ENCODE peak calls at places on chromosome 14, in six cellular contexts. One of them, this sample, is unnamed.
A peak's percentile ranks its signal among the peaks of the same experiment; 100 is the strongest.

GRCh38 chr14:91315844-91316267 is 71.4 kb upstream of the GPR68 start:
- DNase-seq in uterus: no peak
- DNase-seq in cardiac muscle cell: no peak
- DNase-seq in colonic mucosa: no peak
- DNase-seq in kidney: no peak
- DNase-seq in left ventricle myocardium inferior: no peak
- DNase-seq in this sample: no peak

GRCh38 chr14:67776653-67777322 is 39.6 kb downstream of the ZFYVE26 start:
- DNase-seq in uterus: no peak
- DNase-seq in cardiac muscle cell: no peak
- DNase-seq in colonic mucosa: no peak
- DNase-seq in kidney: no peak
- DNase-seq in left ventricle myocardium inferior: no peak
- DNase-seq in this sample: no peak

GRCh38 chr14:89041245-89041585 is 216.8 kb downstream of the TTC8 start:
- DNase-seq in uterus: no peak
- DNase-seq in cardiac muscle cell: no peak
- DNase-seq in colonic mucosa: peak; percentile 72
- DNase-seq in kidney: no peak
- DNase-seq in left ventricle myocardium inferior: no peak
- DNase-seq in this sample: no peak

GRCh38 chr14:23051482-23051881 is 5.8 kb downstream of the CDH24 start:
- DNase-seq in uterus: no peak
- DNase-seq in cardiac muscle cell: no peak
- DNase-seq in colonic mucosa: no peak
- DNase-seq in kidney: no peak
- DNase-seq in left ventricle myocardium inferior: no peak
- DNase-seq in this sample: no peak

GRCh38 chr14:86357866-86358265 is 827.9 kb downstream of the FLRT2 start:
- DNase-seq in uterus: no peak
- DNase-seq in cardiac muscle cell: no peak
- DNase-seq in colonic mucosa: no peak
- DNase-seq in kidney: no peak
- DNase-seq in left ventricle myocardium inferior: no peak
- DNase-seq in this sample: no peak

GRCh38 chr14:91508105-91508504 is 2.0 kb downstream of the PPP4R3A start:
- DNase-seq in uterus: no peak
- DNase-seq in cardiac muscle cell: no peak
- DNase-seq in colonic mucosa: no peak
- DNase-seq in kidney: no peak
- DNase-seq in left ventricle myocardium inferior: no peak
- DNase-seq in this sample: no peak

GRCh38 chr14:100406505-100407131 is 83.5 kb downstream of the SLC25A47 start:
- DNase-seq in uterus: no peak
- DNase-seq in cardiac muscle cell: no peak
- DNase-seq in colonic mucosa: peak; percentile 84
- DNase-seq in kidney: no peak
- DNase-seq in left ventricle myocardium inferior: no peak
- DNase-seq in this sample: no peak

GRCh38 chr14:59919582-59920377 is at the start of gene LRRC9:
- DNase-seq in uterus: peak; percentile 18
- DNase-seq in cardiac muscle cell: peak; percentile 47
- DNase-seq in colonic mucosa: peak; percentile 44
- DNase-seq in kidney: peak; percentile 74
- DNase-seq in left ventricle myocardium inferior: peak; percentile 12
- DNase-seq in this sample: peak; percentile 34

GRCh38 chr14:38828183-38828877 is 274.7 kb downstream of the SEC23A start:
- DNase-seq in uterus: no peak
- DNase-seq in cardiac muscle cell: no peak
- DNase-seq in colonic mucosa: no peak
- DNase-seq in kidney: no peak
- DNase-seq in left ventricle myocardium inferior: no peak
- DNase-seq in this sample: no peak

GRCh38 chr14:105153331-105153731 is 15.2 kb downstream of the JAG2 start:
- DNase-seq in uterus: peak; percentile 52
- DNase-seq in cardiac muscle cell: no peak
- DNase-seq in colonic mucosa: no peak
- DNase-seq in kidney: peak; percentile 85
- DNase-seq in left ventricle myocardium inferior: peak; percentile 70
- DNase-seq in this sample: no peak

GRCh38 chr14:82725188-82725587 is 1191.5 kb upstream of the SEL1L start:
- DNase-seq in uterus: no peak
- DNase-seq in cardiac muscle cell: peak; percentile 50
- DNase-seq in colonic mucosa: no peak
- DNase-seq in kidney: no peak
- DNase-seq in left ventricle myocardium inferior: no peak
- DNase-seq in this sample: peak; percentile 46

GRCh38 chr14:82720431-82720830 is 1186.8 kb upstream of the SEL1L start:
- DNase-seq in uterus: no peak
- DNase-seq in cardiac muscle cell: no peak
- DNase-seq in colonic mucosa: no peak
- DNase-seq in kidney: no peak
- DNase-seq in left ventricle myocardium inferior: no peak
- DNase-seq in this sample: no peak

GRCh38 chr14:82720931-82721330 is 1187.3 kb upstream of the SEL1L start:
- DNase-seq in uterus: no peak
- DNase-seq in cardiac muscle cell: peak; percentile 14
- DNase-seq in colonic mucosa: no peak
- DNase-seq in kidney: no peak
- DNase-seq in left ventricle myocardium inferior: no peak
- DNase-seq in this sample: peak; percentile 46

DNA sequence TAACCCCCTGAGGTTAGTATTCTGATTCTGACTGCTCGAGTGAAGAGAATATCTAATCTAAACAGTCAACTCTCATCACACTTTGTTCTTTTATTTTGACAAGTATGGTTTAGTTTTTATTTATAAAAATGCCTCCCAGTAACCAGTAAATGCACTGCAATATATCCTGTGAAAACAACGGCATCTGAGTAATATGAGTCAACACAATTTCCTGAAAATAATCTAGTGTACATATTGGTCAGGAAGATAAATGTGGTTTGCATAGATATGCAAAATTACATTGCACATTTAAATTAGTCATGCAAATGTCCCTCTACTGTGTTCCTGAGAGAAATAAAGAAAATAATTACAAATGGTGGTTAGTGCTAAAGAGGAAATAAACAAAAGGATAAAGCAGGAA is 1190.6 kb upstream of the SEL1L start:
- DNase-seq in uterus: no peak
- DNase-seq in cardiac muscle cell: peak; percentile 36
- DNase-seq in colonic mucosa: no peak
- DNase-seq in kidney: no peak
- DNase-seq in left ventricle myocardium inferior: no peak
- DNase-seq in this sample: no peak
- H3K4me3 ChIP-seq in uterus: no peak overlapping the region
- H3K4me3 ChIP-seq in cardiac muscle cell: no peak overlapping the region
- H3K4me3 ChIP-seq in colonic mucosa: no peak overlapping the region
- H3K4me3 ChIP-seq in kidney: no peak overlapping the region
- H3K4me3 ChIP-seq in left ventricle myocardium inferior: no peak overlapping the region
- H3K4me3 ChIP-seq in this sample: no peak overlapping the region

DNA sequence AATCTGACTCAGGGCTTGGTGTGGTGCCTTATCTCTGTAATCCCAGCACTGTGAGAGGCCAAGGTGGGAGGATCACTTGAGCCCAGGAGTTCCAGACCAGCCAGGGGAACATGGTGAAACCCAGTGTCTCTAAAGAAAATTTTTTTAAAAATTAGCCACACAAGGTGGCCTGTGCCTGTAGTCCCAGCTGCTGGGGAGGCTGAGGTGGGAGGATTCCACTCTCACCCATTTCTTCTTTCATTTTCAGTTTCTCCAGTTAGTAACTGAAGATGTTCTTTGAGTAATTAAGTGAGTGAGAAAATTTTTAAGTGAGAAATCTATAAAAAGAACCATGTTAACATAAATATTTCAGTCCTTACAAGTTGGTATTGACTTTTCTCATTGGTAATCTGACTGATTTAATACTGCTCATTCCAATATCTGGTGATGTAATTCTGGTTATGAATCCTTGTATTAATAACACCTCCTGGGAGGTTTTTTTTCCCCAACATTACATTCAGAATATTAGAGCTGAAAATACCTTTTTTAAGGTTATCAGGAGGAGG is 6.1 kb downstream of the METTL3 start:
- DNase-seq in uterus: no peak
- DNase-seq in cardiac muscle cell: no peak
- DNase-seq in colonic mucosa: no peak
- DNase-seq in kidney: no peak
- DNase-seq in left ventricle myocardium inferior: no peak
- DNase-seq in this sample: no peak
- H3K4me3 ChIP-seq in uterus: no peak overlapping the region
- H3K4me3 ChIP-seq in cardiac muscle cell: no peak overlapping the region
- H3K4me3 ChIP-seq in colonic mucosa: no peak overlapping the region
- H3K4me3 ChIP-seq in kidney: no peak overlapping the region
- H3K4me3 ChIP-seq in left ventricle myocardium inferior: no peak overlapping the region
- H3K4me3 ChIP-seq in this sample: no peak overlapping the region

DNA sequence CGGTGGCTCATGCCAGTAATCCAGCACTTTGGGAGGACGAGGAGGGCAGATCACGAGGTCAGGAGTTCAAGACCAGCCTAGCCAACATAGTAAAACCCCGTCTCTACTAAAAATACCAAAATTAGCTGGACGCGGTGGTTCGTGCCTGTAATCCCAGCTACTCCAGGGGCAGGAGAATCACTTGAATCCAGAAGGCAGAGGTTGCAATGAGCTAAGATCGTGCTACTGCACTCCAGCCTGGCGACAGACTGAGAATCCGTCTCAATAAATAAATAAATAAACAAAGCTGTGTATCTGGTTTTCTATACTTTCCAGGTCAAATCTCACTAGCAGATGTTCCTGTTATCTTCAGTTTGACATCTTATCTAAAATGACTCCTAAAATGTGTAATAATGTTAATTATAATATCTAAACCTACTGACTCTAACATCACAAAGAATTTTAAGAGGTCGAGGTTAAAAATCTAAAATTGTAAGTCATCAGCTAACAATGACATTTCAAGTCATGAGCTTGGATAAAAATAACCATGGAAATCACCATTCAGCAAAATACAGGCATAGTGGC is 2.4 kb upstream of the SRP54 start:
- DNase-seq in uterus: no peak
- DNase-seq in cardiac muscle cell: no peak
- DNase-seq in colonic mucosa: no peak
- DNase-seq in kidney: no peak
- DNase-seq in left ventricle myocardium inferior: no peak
- DNase-seq in this sample: no peak
- H3K4me3 ChIP-seq in uterus: no peak overlapping the region
- H3K4me3 ChIP-seq in cardiac muscle cell: no peak overlapping the region
- H3K4me3 ChIP-seq in colonic mucosa: peak overlapping the region; percentile 83
- H3K4me3 ChIP-seq in kidney: peak overlapping the region; percentile 96
- H3K4me3 ChIP-seq in left ventricle myocardium inferior: peak overlapping the region; percentile 85
- H3K4me3 ChIP-seq in this sample: peak overlapping the region; percentile 97

GRCh38 chr14:104137297-104138097 is 890 bp upstream of the KIF26A start:
- DNase-seq in uterus: peak; percentile 34
- DNase-seq in cardiac muscle cell: peak; percentile 42
- DNase-seq in colonic mucosa: peak; percentile 74
- DNase-seq in kidney: peak; percentile 90
- DNase-seq in left ventricle myocardium inferior: peak; percentile 68
- DNase-seq in this sample: no peak
- H3K4me3 ChIP-seq in uterus: peak overlapping the region; percentile 13
- H3K4me3 ChIP-seq in cardiac muscle cell: peak overlapping the region; percentile 75
- H3K4me3 ChIP-seq in colonic mucosa: peak overlapping the region; percentile 37
- H3K4me3 ChIP-seq in kidney: peak overlapping the region; percentile 25
- H3K4me3 ChIP-seq in left ventricle myocardium inferior: peak overlapping the region; percentile 77
- H3K4me3 ChIP-seq in this sample: peak overlapping the region; percentile 12

DNA sequence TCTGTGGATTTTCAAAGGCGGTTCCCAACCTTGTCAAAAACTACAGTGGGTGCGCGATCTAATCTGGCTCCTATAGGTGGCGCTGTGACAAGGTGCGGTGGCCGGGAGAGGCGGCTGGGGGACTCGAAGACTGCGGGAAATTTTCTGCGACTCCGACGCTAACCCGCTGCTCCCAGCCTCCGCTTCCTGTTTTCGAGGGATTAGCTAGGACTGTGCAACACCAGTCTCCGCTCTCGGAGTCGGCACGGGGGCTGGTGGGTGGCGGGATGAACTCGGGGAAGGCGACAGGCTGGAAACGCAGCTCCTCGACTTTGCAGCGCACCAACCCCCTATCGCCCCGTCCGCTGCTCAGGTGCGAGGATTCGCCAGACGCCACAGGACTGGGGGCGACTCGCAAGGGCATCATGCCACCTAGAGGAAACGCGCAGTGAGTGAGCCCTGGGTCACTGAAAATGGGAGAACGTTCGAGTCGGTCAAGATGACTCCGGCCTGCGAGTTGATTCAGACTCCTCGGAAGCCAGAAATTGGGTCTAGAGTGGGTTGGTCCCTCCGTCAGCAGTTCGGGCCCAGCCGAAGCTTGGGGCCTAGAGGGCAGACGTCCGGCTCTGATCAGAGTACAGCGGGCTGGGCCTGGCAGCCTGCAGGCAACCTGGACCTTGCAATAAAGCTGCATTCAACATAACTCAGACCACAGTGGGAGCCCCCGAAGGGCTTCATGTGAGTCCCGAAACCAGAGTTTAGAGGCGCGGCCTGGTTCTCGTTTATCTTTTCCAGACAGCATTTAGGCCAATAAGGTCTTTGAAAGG is 5.5 kb upstream of the PAX9 start:
- DNase-seq in uterus: no peak
- DNase-seq in cardiac muscle cell: no peak
- DNase-seq in colonic mucosa: peak; percentile 54
- DNase-seq in kidney: peak; percentile 68
- DNase-seq in left ventricle myocardium inferior: no peak
- DNase-seq in this sample: no peak
- H3K4me3 ChIP-seq in uterus: no peak overlapping the region
- H3K4me3 ChIP-seq in cardiac muscle cell: peak overlapping the region; percentile 7
- H3K4me3 ChIP-seq in colonic mucosa: peak overlapping the region; percentile 5
- H3K4me3 ChIP-seq in kidney: no peak overlapping the region
- H3K4me3 ChIP-seq in left ventricle myocardium inferior: peak overlapping the region; percentile 34
- H3K4me3 ChIP-seq in this sample: no peak overlapping the region

DNA sequence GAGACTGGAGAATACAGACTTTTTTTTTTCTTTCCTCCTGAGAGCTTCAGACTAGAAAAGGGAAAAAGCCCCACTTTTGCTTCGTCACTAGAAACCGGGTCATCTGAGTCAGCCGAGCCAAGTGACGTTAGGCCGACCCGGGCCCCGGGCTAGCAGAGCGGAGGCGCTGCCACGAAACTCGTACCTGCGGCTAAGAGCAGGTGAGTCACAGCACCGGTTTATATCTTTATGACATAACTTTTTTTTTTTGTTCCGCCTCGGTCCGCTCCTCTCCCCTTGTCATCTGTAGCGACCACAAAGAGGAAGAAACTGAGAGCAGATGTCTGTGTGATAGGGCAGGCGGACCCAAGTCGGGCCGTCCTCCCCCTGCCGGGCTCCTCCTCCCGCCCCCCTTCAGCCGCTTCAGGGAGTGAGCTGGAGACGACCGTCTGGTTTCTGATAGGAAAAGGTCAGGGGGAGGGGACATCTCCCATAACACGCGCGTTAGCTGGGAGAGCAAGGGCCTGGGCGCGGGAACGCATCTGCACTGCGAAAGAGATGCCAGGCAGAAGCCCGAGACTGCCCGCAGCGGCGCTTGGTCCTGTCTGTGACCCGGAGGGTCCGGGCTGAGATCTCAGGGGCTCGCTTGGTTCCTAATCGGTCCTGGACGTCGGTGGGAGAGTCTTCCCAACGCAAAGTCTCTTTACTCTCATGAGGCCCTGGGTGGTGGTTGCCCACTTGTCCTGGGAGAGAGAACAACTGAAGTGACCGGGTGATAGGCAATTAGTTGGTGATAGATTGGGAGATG is 573 bp downstream of the TTC6 start:
- DNase-seq in uterus: no peak
- DNase-seq in cardiac muscle cell: no peak
- DNase-seq in colonic mucosa: peak; percentile 94
- DNase-seq in kidney: peak; percentile 66
- DNase-seq in left ventricle myocardium inferior: no peak
- DNase-seq in this sample: no peak
- H3K4me3 ChIP-seq in uterus: no peak overlapping the region
- H3K4me3 ChIP-seq in cardiac muscle cell: peak overlapping the region; percentile 31
- H3K4me3 ChIP-seq in colonic mucosa: peak overlapping the region; percentile 54
- H3K4me3 ChIP-seq in kidney: no peak overlapping the region
- H3K4me3 ChIP-seq in left ventricle myocardium inferior: peak overlapping the region; percentile 59
- H3K4me3 ChIP-seq in this sample: peak overlapping the region; percentile 41

GRCh38 chr14:96271421-96271762 is 15.4 kb downstream of the BDKRB1 start:
- DNase-seq in uterus: no peak
- DNase-seq in cardiac muscle cell: no peak
- DNase-seq in colonic mucosa: no peak
- DNase-seq in kidney: no peak
- DNase-seq in left ventricle myocardium inferior: no peak
- DNase-seq in this sample: no peak
- H3K4me3 ChIP-seq in uterus: no peak overlapping the region
- H3K4me3 ChIP-seq in cardiac muscle cell: no peak overlapping the region
- H3K4me3 ChIP-seq in colonic mucosa: no peak overlapping the region
- H3K4me3 ChIP-seq in kidney: no peak overlapping the region
- H3K4me3 ChIP-seq in left ventricle myocardium inferior: no peak overlapping the region
- H3K4me3 ChIP-seq in this sample: no peak overlapping the region